ENCODE peak calls at places on chromosomes 11 and 22, in seven cellular contexts. O, W, P, Z, Y, H and B are unnamed samples.

GRCh38 chr11:61021661-61022212 is 50.3 kb downstream of the CD6 start:
- DNase-seq in O (no peak), W (peak; percentile 75), P (no peak), Z (no peak), Y (peak; percentile 77), H (no peak), B (no peak)

GRCh38 chr22:50057292-50057867 is 718 bp downstream of the TTLL8 start:
- DNase-seq in O (no peak), W (no peak), P (no peak), Z (no peak), Y (no peak), H (no peak), B (no peak)

GRCh38 chr22:45240810-45241631 is at the start of gene KIAA0930:
- DNase-seq in O (peak; percentile 71), W (peak; percentile 88), P (peak; percentile 48), Z (peak; percentile 80), Y (peak; percentile 91), H (peak; percentile 85), B (peak; percentile 78)

GRCh38 chr22:45268958-45269844 is 15.5 kb upstream of the UPK3A start:
- DNase-seq in O (peak; percentile 74), W (peak; percentile 91), P (peak; percentile 59), Z (peak; percentile 89), Y (peak; percentile 87), H (peak; percentile 91), B (peak; percentile 77)

GRCh38 chr11:76702378-76703128 is 32.0 kb upstream of the LRRC32 start:
- DNase-seq in O (no peak), W (no peak), P (no peak), Z (no peak), Y (no peak), H (no peak), B (no peak)

GRCh38 chr22:45604239-45604711 is 67.4 kb upstream of the ATXN10 start:
- DNase-seq in O (no peak), W (no peak), P (peak; percentile 73), Z (peak; percentile 38), Y (no peak), H (no peak), B (peak; percentile 59)

GRCh38 chr11:94549166-94549565 is 5.4 kb downstream of the FUT4 start:
- DNase-seq in O (no peak), W (no peak), P (no peak), Z (no peak), Y (no peak), H (no peak), B (no peak)

GRCh38 chr11:102513869-102514268 is 16.7 kb downstream of the MMP7 start:
- DNase-seq in O (peak; percentile 42), W (peak; percentile 70), P (no peak), Z (peak; percentile 79), Y (peak; percentile 35), H (no peak), B (peak; percentile 68)

GRCh38 chr11:102079625-102080024 is 30.6 kb upstream of the YAP1 start:
- DNase-seq in O (no peak), W (no peak), P (no peak), Z (peak; percentile 11), Y (no peak), H (no peak), B (no peak)

GRCh38 chr11:46347637-46348311 is 511 bp downstream of the DGKZ start:
- DNase-seq in O (no peak), W (peak; percentile 34), P (no peak), Z (peak; percentile 45), Y (peak; percentile 43), H (no peak), B (no peak)

GRCh38 chr11:65429069-65429681 is 6.6 kb downstream of the NEAT1 start:
- DNase-seq in O (peak; percentile 86), W (peak; percentile 59), P (peak; percentile 75), Z (peak; percentile 76), Y (peak; percentile 58), H (no peak), B (peak; percentile 84)

GRCh38 chr11:8338138-8338537 is 74.5 kb upstream of the LMO1 start:
- DNase-seq in O (peak; percentile 34), W (peak; percentile 61), P (peak; percentile 19), Z (peak; percentile 58), Y (peak; percentile 48), H (peak; percentile 57), B (peak; percentile 32)

GRCh38 chr11:85685820-85686459 is at the start of gene CCDC89:
- DNase-seq in O (peak; percentile 98), W (peak; percentile 48), P (peak; percentile 94), Z (peak; percentile 91), Y (peak; percentile 59), H (peak; percentile 37), B (peak; percentile 98)

GRCh38 chr11:103326070-103326794 is 217.0 kb downstream of the DYNC2H1 start:
- DNase-seq in O (peak; percentile 89), W (peak; percentile 9), P (peak; percentile 82), Z (peak; percentile 84), Y (peak; percentile 32), H (peak; percentile 62), B (peak; percentile 87)

GRCh38 chr11:19393941-19394340 is 153.2 kb upstream of the E2F8 start:
- DNase-seq in O (peak; percentile 74), W (no peak), P (no peak), Z (peak; percentile 84), Y (no peak), H (no peak), B (peak; percentile 81)

GRCh38 chr11:46520971-46521745 is 72.7 kb downstream of the AMBRA1 start:
- DNase-seq in O (peak; percentile 59), W (no peak), P (peak; percentile 80), Z (peak; percentile 69), Y (no peak), H (no peak), B (peak; percentile 70)

GRCh38 chr11:27471067-27471587 is 1.5 kb downstream of the LGR4 start:
- DNase-seq in O (no peak), W (peak; percentile 27), P (no peak), Z (no peak), Y (peak; percentile 39), H (peak; percentile 41), B (no peak)

GRCh38 chr11:101721270-101721669 is 137.5 kb upstream of the TRPC6 start:
- DNase-seq in O (no peak), W (no peak), P (no peak), Z (peak; percentile 18), Y (no peak), H (no peak), B (peak; percentile 26)

GRCh38 chr11:20250644-20251247 is 90.5 kb upstream of the DBX1 start:
- DNase-seq in O (no peak), W (no peak), P (no peak), Z (no peak), Y (no peak), H (no peak), B (no peak)

DNA sequence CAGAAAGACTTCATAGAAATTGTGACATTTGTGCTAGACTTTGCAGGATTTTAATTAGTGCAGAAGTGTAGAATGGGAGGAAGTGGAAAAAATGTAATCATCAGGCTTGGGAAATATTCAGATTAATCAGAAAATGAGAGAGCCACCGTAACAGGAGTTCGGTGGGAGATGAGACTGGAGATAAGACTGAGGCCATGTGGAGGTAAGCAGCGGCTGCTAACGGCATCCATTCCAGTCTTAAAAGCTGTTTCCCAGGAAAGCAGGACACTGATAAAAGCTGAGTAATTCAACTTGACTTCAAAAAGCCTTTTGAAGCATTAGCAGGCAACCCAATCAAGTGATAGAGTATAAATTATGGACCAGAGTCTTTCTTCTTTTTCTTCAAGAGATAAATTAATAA is 369.9 kb downstream of the LUZP2 start:
- DNase-seq in O (no peak), W (no peak), P (no peak), Z (no peak), Y (no peak), H (no peak), B (no peak)
- TF ChIP-seq CTCF in O (no peak), W (no peak), P (no peak), Z (no peak), Y (no peak), H (no peak), B (no peak)

GRCh38 chr11:119262668-119263351 is 54.1 kb downstream of the MCAM start:
- DNase-seq in O (peak; percentile 63), W (no peak), P (peak; percentile 47), Z (peak; percentile 39), Y (no peak), H (no peak), B (peak; percentile 30)
- H3K4me3 ChIP-seq in O (no peak overlapping the region), W (no peak overlapping the region), P (no peak overlapping the region), Z (no peak overlapping the region), Y (no peak overlapping the region), H (no peak overlapping the region), B (no peak overlapping the region)

DNA sequence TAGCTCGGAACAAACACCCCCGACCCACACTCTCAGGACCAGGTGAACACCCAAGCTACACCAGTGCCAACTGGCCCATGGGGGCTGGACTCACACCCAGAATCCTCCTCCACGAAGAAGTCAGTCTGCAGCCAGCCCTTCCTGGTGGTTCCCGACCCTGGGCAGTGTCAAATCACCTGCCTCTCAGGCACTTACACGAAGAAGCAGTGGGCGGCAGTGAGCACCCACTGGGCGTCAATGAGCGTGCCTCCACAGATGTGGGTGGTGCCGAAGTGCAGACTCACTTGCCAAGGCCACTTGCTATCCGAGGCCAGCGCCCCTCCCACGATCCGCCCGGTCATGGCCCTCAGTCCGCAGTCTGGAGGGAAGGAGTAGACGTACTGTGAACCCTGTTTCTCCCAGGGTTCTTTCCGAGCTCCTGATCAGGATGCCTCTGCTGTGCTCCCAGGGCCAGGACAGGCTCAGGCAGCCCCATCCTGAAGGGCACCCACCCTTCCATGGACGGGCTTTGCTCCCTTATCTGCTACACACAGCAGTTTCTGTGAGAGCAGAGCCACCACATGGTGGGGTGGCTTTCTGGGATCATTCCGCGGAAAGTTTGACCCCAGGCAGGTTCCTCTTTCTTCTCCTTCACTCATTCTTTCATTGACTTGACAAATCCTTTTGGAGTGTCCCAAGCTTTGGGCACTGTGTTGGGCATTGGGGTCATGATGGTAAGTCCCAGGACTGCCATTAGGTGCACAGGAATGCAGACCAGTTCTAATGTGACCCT is 19.4 kb downstream of the TMPRSS13 start:
- DNase-seq in O (no peak), W (no peak), P (no peak), Z (no peak), Y (no peak), H (no peak), B (no peak)
- TF ChIP-seq CTCF in O (no peak), W (no peak), P (no peak), Z (no peak), Y (no peak), H (no peak), B (no peak)

GRCh38 chr11:72037554-72038311 is 39.0 kb downstream of the IL18BP start:
- DNase-seq in O (no peak), W (no peak), P (no peak), Z (peak; percentile 42), Y (no peak), H (no peak), B (peak; percentile 24)

GRCh38 chr11:72040497-72041363 is 39.6 kb downstream of the NUMA1 start:
- DNase-seq in O (peak; percentile 97), W (peak; percentile 95), P (peak; percentile 97), Z (peak; percentile 97), Y (peak; percentile 97), H (peak; percentile 96), B (peak; percentile 97)

GRCh38 chr11:72039108-72039850 is 40.6 kb downstream of the IL18BP start:
- DNase-seq in O (no peak), W (peak; percentile 83), P (peak; percentile 42), Z (peak; percentile 89), Y (peak; percentile 90), H (peak; percentile 65), B (peak; percentile 78)

GRCh38 chr11:72036687-72037086 is 38.0 kb downstream of the IL18BP start:
- DNase-seq in O (no peak), W (no peak), P (no peak), Z (no peak), Y (no peak), H (no peak), B (no peak)

DNA sequence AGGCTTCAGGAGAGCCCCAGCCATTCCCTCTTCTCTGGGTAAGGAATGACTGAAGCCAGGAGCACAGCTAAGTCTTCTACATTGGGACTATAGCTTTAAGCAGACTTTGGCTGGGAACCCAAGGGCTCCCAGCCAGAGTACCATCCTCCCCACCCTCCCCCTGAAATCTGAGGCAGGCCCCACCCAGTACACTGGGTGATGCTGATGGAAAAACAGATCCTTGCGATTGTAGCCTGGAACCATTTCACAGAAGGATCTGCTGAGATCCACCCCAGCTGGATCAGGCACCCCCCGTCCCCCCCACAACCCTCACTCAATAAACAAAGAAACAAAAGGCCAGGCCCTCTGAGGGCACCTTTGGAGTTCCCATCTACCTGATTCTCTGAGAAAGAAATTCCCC is 39.8 kb downstream of the IL18BP start:
- DNase-seq in O (peak; percentile 75), W (peak; percentile 61), P (peak; percentile 84), Z (peak; percentile 93), Y (peak; percentile 73), H (no peak), B (peak; percentile 84)
- H3K4me3 ChIP-seq in O (peak overlapping the region; percentile 71), W (peak overlapping the region; percentile 44), P (peak overlapping the region; percentile 73), Z (peak overlapping the region; percentile 85), Y (no peak overlapping the region), H (peak overlapping the region; percentile 65), B (peak overlapping the region; percentile 69)